ENCODE peak calls at places on chromosome 5, in six cellular contexts. G is GM23338, L is OCI-LY7, V is PC-3, Y is SK-N-SH, D is hepatocyte. U is an unnamed sample. For H3K9me2, the result is how much of the 10 kb centered on the place peaks cover.

GRCh38 chr5:108078345-108078744 is 303.6 kb downstream of the FBXL17 start:
- DNase-seq in G (peak), L (no peak), D (no peak), V (no peak), Y (no peak), U (no peak)

GRCh38 chr5:20276959-20277263 is 288.9 kb upstream of the CDH18 start:
- DNase-seq in G (peak), L (no peak), V (no peak), Y (no peak), D (no peak), U (peak)

GRCh38 chr5:23112237-23112636 is 259.1 kb upstream of the CDH12 start:
- DNase-seq in L (no peak), Y (no peak), V (no peak), G (no peak), D (no peak), U (no peak)

GRCh38 chr5:149356391-149356790 is 1.5 kb upstream of the PCYOX1L start:
- DNase-seq in D (no peak), G (no peak), V (no peak), L (no peak), Y (no peak), U (peak)

GRCh38 chr5:149651686-149652085 is 70.4 kb downstream of the ARHGEF37 start:
- DNase-seq in V (no peak), G (peak), Y (peak), L (peak), D (no peak), U (no peak)

GRCh38 chr5:10760033-10760975 is 730 bp downstream of the DAP start:
- DNase-seq in Y (peak), L (peak), G (peak), D (peak), V (peak), U (peak)

GRCh38 chr5:56873056-56873455 is 36.3 kb upstream of the SETD9 start:
- DNase-seq in D (no peak), V (no peak), Y (no peak), L (no peak), G (no peak), U (no peak)

GRCh38 chr5:17426104-17426739 is 71.8 kb upstream of the TAF11L2 start:
- DNase-seq in G (no peak), Y (no peak), V (no peak), D (no peak), L (no peak), U (no peak)

GRCh38 chr5:59763545-59763944 is 130.0 kb downstream of the PDE4D start:
- DNase-seq in G (no peak), Y (no peak), V (no peak), L (no peak), D (no peak), U (no peak)

GRCh38 chr5:120516799-120517198 is 52.7 kb downstream of the PRR16 start:
- DNase-seq in Y (no peak), V (no peak), G (no peak), D (no peak), L (no peak), U (peak)

GRCh38 chr5:178077751-178078150 is 35.6 kb upstream of the N4BP3 start:
- DNase-seq in Y (no peak), D (no peak), L (no peak), G (peak), V (no peak), U (no peak)

GRCh38 chr5:121974261-121974660 is 12.5 kb downstream of the SRFBP1 start:
- DNase-seq in L (no peak), V (no peak), G (peak), Y (no peak), D (no peak), U (peak)

GRCh38 chr5:77718934-77719610 is 57.1 kb downstream of the TBCA start:
- DNase-seq in V (no peak), G (no peak), D (no peak), L (no peak), Y (no peak), U (no peak)

GRCh38 chr5:135206862-135207261 is 172.8 kb upstream of the PITX1 start:
- DNase-seq in Y (no peak), V (no peak), D (no peak), G (no peak), L (no peak), U (no peak)

GRCh38 chr5:67490543-67491321 is 294.1 kb upstream of the CD180 start:
- DNase-seq in V (no peak), D (no peak), L (no peak), Y (no peak), G (no peak), U (no peak)

GRCh38 chr5:115657883-115658233 is 32.0 kb upstream of the TMED7 start:
- DNase-seq in V (peak), G (no peak), D (no peak), Y (no peak), L (no peak), U (peak)

GRCh38 chr5:77719666-77720363 is 56.3 kb downstream of the TBCA start:
- DNase-seq in G (no peak), L (no peak), V (no peak), Y (no peak), D (no peak), U (no peak)

GRCh38 chr5:55438931-55439477 is 95.8 kb downstream of the PLPP1 start:
- DNase-seq in Y (no peak), G (peak), V (peak), D (peak), L (no peak), U (peak)

GRCh38 chr5:149310947-149311675 is 34.2 kb upstream of the GRPEL2 start:
- DNase-seq in Y (no peak), V (peak), L (no peak), D (peak), G (peak), U (peak)

GRCh38 chr5:21452429-21452828 is 1400.7 kb downstream of the CDH12 start:
- DNase-seq in G (no peak), L (no peak), Y (no peak), D (no peak), V (no peak), U (peak)

GRCh38 chr5:7392401-7393024 is 3.4 kb upstream of the ADCY2 start:
- DNase-seq in G (peak), D (peak), L (peak), Y (peak), V (peak), U (peak)

GRCh38 chr5:3182477-3182876 is 413.2 kb upstream of the IRX1 start:
- DNase-seq in D (no peak), V (no peak), L (no peak), G (no peak), Y (no peak), U (no peak)

DNA sequence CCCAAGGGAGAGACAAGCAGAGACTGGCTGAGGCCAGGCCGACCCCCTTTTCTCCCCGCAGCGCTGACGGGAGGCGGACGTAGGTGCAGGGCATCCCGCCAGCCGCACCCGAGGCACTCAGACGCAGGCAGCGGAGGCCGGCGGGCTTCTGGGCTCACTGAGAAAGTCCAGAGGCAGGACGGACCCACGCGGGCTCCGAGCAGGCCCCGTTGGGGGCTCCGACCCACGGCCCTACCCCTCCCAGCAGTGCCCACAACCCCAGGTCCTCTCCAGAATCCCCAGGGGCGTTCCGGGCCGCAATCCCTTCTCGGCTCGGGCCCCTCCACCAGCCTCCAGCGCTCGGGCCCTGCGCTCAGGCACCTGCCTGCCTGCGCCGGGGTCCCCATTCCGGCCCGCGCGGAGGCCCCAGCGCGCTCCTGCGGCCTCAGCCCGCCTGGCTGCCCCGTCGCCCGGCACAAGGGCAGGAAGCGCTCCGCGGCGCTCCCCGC is 501 bp downstream of the MTMR12 start:
- DNase-seq in G (peak), Y (peak), V (peak), D (peak), L (peak), U (peak)
- H2AFZ ChIP-seq in G (no peak), Y (peak), V (peak), D (peak), L (peak), U (peak)

GRCh38 chr5:176697267-176697928 is 50.1 kb downstream of the TSPAN17 start:
- DNase-seq in V (no peak), D (no peak), L (no peak), Y (no peak), G (peak), U (no peak)
- H3K9me2 ChIP-seq in V (under half), D (under half), L (under half), Y (under half), G (under half), U (under half)

GRCh38 chr5:88979244-88979643 is 96.3 kb upstream of the MEF2C start:
- DNase-seq in G (peak), L (no peak), V (peak), D (no peak), Y (no peak), U (peak)

GRCh38 chr5:88979717-88980116 is 96.7 kb upstream of the MEF2C start:
- DNase-seq in G (no peak), L (no peak), Y (no peak), D (no peak), V (no peak), U (no peak)

GRCh38 chr5:88984040-88984439 is 101.1 kb upstream of the MEF2C start:
- DNase-seq in D (no peak), V (no peak), L (no peak), G (no peak), Y (no peak), U (no peak)
- H2AFZ ChIP-seq in D (no peak), V (no peak), L (no peak), G (no peak), Y (no peak), U (no peak)

DNA sequence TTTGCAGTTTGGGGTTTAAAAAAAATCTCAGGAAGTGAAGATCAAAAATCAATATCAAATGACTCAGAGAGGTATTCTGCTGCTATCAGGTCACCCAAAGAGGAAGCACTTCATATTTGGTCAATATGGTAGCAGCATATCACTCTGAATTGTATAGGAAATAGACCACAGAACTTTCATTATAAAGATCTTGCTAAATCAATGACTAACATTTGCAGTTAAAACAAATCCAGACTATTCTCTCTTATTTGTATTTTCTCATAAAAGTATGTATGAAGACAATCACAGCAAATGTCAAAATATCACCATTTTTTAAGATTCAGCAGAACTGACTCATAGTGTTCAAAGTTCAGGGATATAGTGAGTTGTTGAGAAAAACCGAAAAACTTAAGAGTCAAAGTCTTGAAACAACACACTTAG is 105.8 kb upstream of the PCSK1 start:
- DNase-seq in D (no peak), G (no peak), Y (no peak), V (peak), L (no peak), U (peak)
- H3K9me2 ChIP-seq in D (under half), G (under half), Y (under half), V (under half), L (under half), U (under half)